ENCODE peak calls at places on chromosomes 6 and 20, in seven cellular contexts. Z is HEK293T; K is activated CD8-positive, alpha-beta memory T cell treated with anti-CD3 and anti-CD28 coated beads for 4 hours; H is tibial nerve; L is effector CD4-positive, alpha-beta T cell; X is glutamatergic neuron; R is stomach. V is an unnamed sample.

GRCh38 chr6:117531346-117531745 is 48.9 kb downstream of the DCBLD1 start:
- DNase-seq in Z (no peak), K (no peak), H (no peak), L (no peak), X (peak), R (no peak), V (no peak)

GRCh38 chr6:16409531-16410441 is 171.4 kb downstream of the GMPR start:
- DNase-seq in Z (peak), K (no peak), H (peak), L (peak), X (peak), R (peak), V (peak)

GRCh38 chr20:36085686-36086267 is 68.8 kb upstream of the EPB41L1 start:
- DNase-seq in Z (no peak), K (no peak), H (no peak), L (no peak), X (no peak), R (peak), V (no peak)

GRCh38 chr6:139473239-139473701 is 98.8 kb upstream of the CITED2 start:
- DNase-seq in Z (peak), K (no peak), H (peak), L (no peak), X (peak), R (no peak), V (no peak)

GRCh38 chr20:41142914-41143313 is 5.6 kb downstream of the PLCG1 start:
- DNase-seq in Z (no peak), K (no peak), H (no peak), L (peak), X (no peak), R (no peak), V (no peak)

GRCh38 chr6:34243901-34244884 is 4.6 kb downstream of the SMIM29 start:
- DNase-seq in Z (peak), K (peak), H (peak), L (peak), X (peak), R (peak), V (peak)

GRCh38 chr20:4891997-4892396 is 109.3 kb downstream of the SLC23A2 start:
- DNase-seq in Z (no peak), K (no peak), H (no peak), L (no peak), X (no peak), R (no peak), V (no peak)

GRCh38 chr6:25233226-25233625 is 45.9 kb upstream of the CARMIL1 start:
- DNase-seq in Z (no peak), K (no peak), H (no peak), L (no peak), X (no peak), R (no peak), V (no peak)

GRCh38 chr6:166005846-166006592 is 161.6 kb downstream of the TBXT start:
- DNase-seq in Z (peak), K (no peak), H (no peak), L (no peak), X (peak), R (peak), V (peak)

GRCh38 chr20:59850018-59850641 is 83.3 kb downstream of the SYCP2 start:
- DNase-seq in Z (peak), K (no peak), H (no peak), L (no peak), X (no peak), R (no peak), V (no peak)

GRCh38 chr6:37111156-37111461 is 58.8 kb upstream of the PIM1 start:
- DNase-seq in Z (no peak), K (no peak), H (no peak), L (no peak), X (no peak), R (no peak), V (no peak)

GRCh38 chr6:84967389-84967788 is 203.0 kb upstream of the TBX18 start:
- DNase-seq in Z (peak), K (no peak), H (no peak), L (no peak), X (no peak), R (no peak), V (peak)

GRCh38 chr6:117971637-117972036 is 64.6 kb downstream of the SLC35F1 start:
- DNase-seq in Z (no peak), K (no peak), H (no peak), L (no peak), X (no peak), R (no peak), V (no peak)

GRCh38 chr6:91376686-91377085 is 789.8 kb upstream of the MAP3K7 start:
- DNase-seq in Z (no peak), K (no peak), H (no peak), L (no peak), X (peak), R (peak), V (peak)

GRCh38 chr6:38158762-38159350 is 339.3 kb downstream of the ZFAND3 start:
- DNase-seq in Z (no peak), K (no peak), H (no peak), L (no peak), X (no peak), R (no peak), V (no peak)

GRCh38 chr6:22364314-22364713 is 67.5 kb upstream of the PRL start:
- DNase-seq in Z (no peak), K (no peak), H (no peak), L (no peak), X (no peak), R (no peak), V (no peak)

GRCh38 chr6:72703093-72703492 is 81.2 kb downstream of the KCNQ5 start:
- DNase-seq in Z (no peak), K (no peak), H (no peak), L (no peak), X (no peak), R (no peak), V (no peak)

GRCh38 chr20:63154395-63154794 is 61.5 kb downstream of the YTHDF1 start:
- DNase-seq in Z (no peak), K (no peak), H (no peak), L (no peak), X (peak), R (no peak), V (peak)

GRCh38 chr20:63595416-63596127 is 21.5 kb upstream of the HELZ2 start:
- DNase-seq in Z (no peak), K (no peak), H (no peak), L (no peak), X (no peak), R (no peak), V (no peak)

GRCh38 chr6:166004491-166005275 is 163.0 kb downstream of the TBXT start:
- DNase-seq in Z (no peak), K (no peak), H (no peak), L (no peak), X (no peak), R (no peak), V (no peak)

GRCh38 chr6:161406633-161407032 is 132.8 kb upstream of the AGPAT4 start:
- DNase-seq in Z (no peak), K (no peak), H (no peak), L (no peak), X (no peak), R (no peak), V (no peak)

GRCh38 chr20:49278817-49279676 is 1.2 kb upstream of the ZNFX1 start:
- DNase-seq in Z (no peak), K (no peak), H (no peak), L (peak), X (peak), R (no peak), V (no peak)

GRCh38 chr20:54218470-54218869 is 10.6 kb downstream of the PFDN4 start:
- DNase-seq in Z (no peak), K (no peak), H (no peak), L (no peak), X (no peak), R (no peak), V (no peak)

GRCh38 chr6:109302176-109302575 is 80.1 kb downstream of the CD164 start:
- DNase-seq in Z (no peak), K (no peak), H (no peak), L (no peak), X (no peak), R (no peak), V (no peak)

GRCh38 chr6:28353981-28354676 is 4.4 kb downstream of the ZKSCAN3 start:
- DNase-seq in Z (no peak), K (no peak), H (no peak), L (no peak), X (no peak), R (peak), V (peak)

GRCh38 chr6:74606488-74607135 is 599.2 kb downstream of the COL12A1 start:
- DNase-seq in Z (no peak), K (no peak), H (peak), L (no peak), X (no peak), R (no peak), V (no peak)

GRCh38 chr6:32664827-32665362 is 1.6 kb downstream of the HLA-DQB1 start:
- DNase-seq in Z (no peak), K (no peak), H (no peak), L (peak), X (peak), R (peak), V (no peak)

GRCh38 chr6:147448212-147448611 is 60.3 kb upstream of the SAMD5 start:
- DNase-seq in Z (no peak), K (no peak), H (no peak), L (no peak), X (peak), R (peak), V (no peak)

GRCh38 chr6:2911171-2911570 is 8.1 kb upstream of the SERPINB9 start:
- DNase-seq in Z (no peak), K (no peak), H (no peak), L (no peak), X (no peak), R (no peak), V (no peak)

GRCh38 chr6:154474636-154475428 is 35.7 kb downstream of the CNKSR3 start:
- DNase-seq in Z (no peak), K (no peak), H (no peak), L (no peak), X (no peak), R (no peak), V (no peak)

GRCh38 chr6:46134216-46134615 is 4.4 kb downstream of the ENPP4 start:
- DNase-seq in Z (no peak), K (no peak), H (no peak), L (no peak), X (no peak), R (no peak), V (no peak)

GRCh38 chr6:1527098-1527497 is 82.6 kb upstream of the FOXC1 start:
- DNase-seq in Z (peak), K (no peak), H (peak), L (peak), X (peak), R (no peak), V (no peak)

GRCh38 chr20:3135507-3136070 is 24.1 kb downstream of the FASTKD5 start:
- DNase-seq in Z (no peak), K (no peak), H (no peak), L (no peak), X (no peak), R (no peak), V (no peak)

GRCh38 chr6:122495612-122496011 is 24.0 kb upstream of the SERINC1 start:
- DNase-seq in Z (no peak), K (no peak), H (no peak), L (no peak), X (no peak), R (no peak), V (no peak)

GRCh38 chr6:43635387-43636311 is at the start of gene MAD2L1BP:
- DNase-seq in Z (peak), K (peak), H (peak), L (peak), X (peak), R (peak), V (peak)

GRCh38 chr6:154292855-154293519 is 63.6 kb downstream of the IPCEF1 start:
- DNase-seq in Z (no peak), K (no peak), H (no peak), L (no peak), X (no peak), R (no peak), V (no peak)

GRCh38 chr6:134938896-134939295 is 11.0 kb downstream of the ALDH8A1 start:
- DNase-seq in Z (no peak), K (peak), H (no peak), L (peak), X (no peak), R (no peak), V (no peak)

GRCh38 chr6:70547313-70547712 is 19.4 kb upstream of the SDHAF4 start:
- DNase-seq in Z (no peak), K (no peak), H (no peak), L (no peak), X (no peak), R (no peak), V (no peak)